ENCODE peak calls at places on chromosomes 11 and 22, in four cellular contexts. O is stimulated activated naive CD4-positive, alpha-beta T cell; U is kidney tubule cell; V is iris pigment epithelial cell. E is an unnamed sample.

GRCh38 chr11:94405062-94405461 is 3.8 kb upstream of the GPR83 start:
- DNase-seq in V (no peak), U (no peak), O (no peak), E (no peak)

GRCh38 chr22:34845391-34845790 is 220.6 kb upstream of the ISX start:
- DNase-seq in O (no peak), U (peak), V (no peak), E (no peak)

GRCh38 chr11:61293869-61294716 is 1.0 kb downstream of the VWCE start:
- DNase-seq in V (peak), O (no peak), U (peak), E (peak)

GRCh38 chr11:46736146-46736545 is 17.1 kb downstream of the F2 start:
- DNase-seq in O (no peak), V (no peak), U (no peak), E (no peak)

GRCh38 chr11:120267319-120267718 is 27.4 kb downstream of the POU2F3 start:
- DNase-seq in U (no peak), O (no peak), V (no peak), E (no peak)

GRCh38 chr11:70826541-70826943 is 425.8 kb downstream of the SHANK2 start:
- DNase-seq in U (no peak), V (no peak), O (no peak), E (no peak)

GRCh38 chr11:126487711-126488110 is 132.2 kb downstream of the ST3GAL4 start:
- DNase-seq in O (no peak), V (no peak), U (no peak), E (no peak)

GRCh38 chr11:134034496-134035381 is 34.1 kb upstream of the JAM3 start:
- DNase-seq in U (no peak), O (no peak), V (no peak), E (peak)

GRCh38 chr11:43579171-43579918 is 101.2 kb upstream of the HSD17B12 start:
- DNase-seq in V (peak), O (no peak), U (peak), E (no peak)

GRCh38 chr11:118889796-118890195 is 6.1 kb downstream of the CXCR5 start:
- DNase-seq in V (peak), O (no peak), U (peak), E (no peak)

GRCh38 chr11:41281131-41281742 is 178.2 kb downstream of the LRRC4C start:
- DNase-seq in V (peak), U (peak), O (no peak), E (no peak)

GRCh38 chr11:25981998-25982397 is 349.9 kb upstream of the ANO3 start:
- DNase-seq in O (no peak), U (peak), V (peak), E (no peak)

GRCh38 chr11:69968407-69969347 is 109.4 kb upstream of the ANO1 start:
- DNase-seq in U (no peak), O (no peak), V (no peak), E (no peak)

GRCh38 chr11:128462189-128462588 is 125.2 kb downstream of the ETS1 start:
- DNase-seq in U (no peak), O (no peak), V (no peak), E (no peak)

GRCh38 chr22:26979294-26979693 is 321.9 kb downstream of the MIAT start:
- DNase-seq in U (no peak), O (no peak), V (no peak), E (no peak)

GRCh38 chr11:65745049-65745448 is 24.5 kb upstream of the RNASEH2C start:
- DNase-seq in U (no peak), O (no peak), V (no peak), E (no peak)

GRCh38 chr11:73257342-73258103 is 14.6 kb upstream of the P2RY6 start:
- DNase-seq in U (peak), O (no peak), V (peak), E (no peak)

GRCh38 chr11:44223261-44223660 is 86.7 kb downstream of the ALX4 start:
- DNase-seq in V (no peak), O (no peak), U (no peak), E (no peak)

GRCh38 chr22:48180631-48181030 is 1418.2 kb downstream of the TBC1D22A start:
- DNase-seq in V (no peak), O (no peak), U (no peak), E (no peak)

GRCh38 chr11:120039031-120039430 is 98.9 kb downstream of the TRIM29 start:
- DNase-seq in V (no peak), O (no peak), U (no peak), E (no peak)

GRCh38 chr11:65811764-65812475 is 21.8 kb upstream of the SNX32 start:
- DNase-seq in U (no peak), V (no peak), O (no peak), E (no peak)

GRCh38 chr11:123616505-123617198 is 37.8 kb downstream of the SCN3B start:
- DNase-seq in V (peak), U (no peak), O (no peak), E (no peak)

GRCh38 chr11:121246021-121246768 is 46.4 kb upstream of the SC5D start:
- DNase-seq in O (no peak), U (no peak), V (no peak), E (no peak)

GRCh38 chr22:30701872-30702271 is 7.2 kb downstream of the OSBP2 start:
- DNase-seq in V (peak), O (no peak), U (peak), E (no peak)

GRCh38 chr11:130837194-130837593 is 79.1 kb downstream of the SNX19 start:
- DNase-seq in O (no peak), V (no peak), U (no peak), E (no peak)

GRCh38 chr11:88016392-88017020 is 158.7 kb downstream of the RAB38 start:
- DNase-seq in U (peak), O (peak), V (peak), E (peak)

GRCh38 chr22:30301995-30302809 is 12.9 kb upstream of the CASTOR1 start:
- DNase-seq in U (peak), V (peak), O (no peak), E (peak)

GRCh38 chr11:68997124-68997994 is 15.7 kb downstream of the MRGPRF start:
- DNase-seq in U (no peak), V (no peak), O (no peak), E (no peak)

GRCh38 chr22:50482107-50483074 is 1.0 kb downstream of the ADM2 start:
- DNase-seq in O (no peak), V (no peak), U (no peak), E (no peak)

GRCh38 chr11:119828011-119828410 is 99.0 kb upstream of the NECTIN1 start:
- DNase-seq in O (no peak), U (no peak), V (no peak), E (no peak)

GRCh38 chr11:103696130-103696529 is 340.3 kb upstream of the DDI1 start:
- DNase-seq in O (no peak), V (no peak), U (no peak), E (no peak)

GRCh38 chr11:61888043-61888442 is 3.3 kb downstream of the FADS3 start:
- DNase-seq in O (no peak), U (peak), V (peak), E (no peak)

GRCh38 chr11:86902345-86902744 is 52.9 kb downstream of the FZD4 start:
- DNase-seq in U (no peak), O (no peak), V (no peak), E (no peak)

GRCh38 chr11:15793032-15793996 is 563.0 kb downstream of the SOX6 start:
- DNase-seq in O (no peak), U (peak), V (peak), E (no peak)

GRCh38 chr11:124586247-124586860 is 16.6 kb downstream of the OR8A1 start:
- DNase-seq in V (peak), O (no peak), U (peak), E (peak)

GRCh38 chr11:61803889-61804647 is 11.4 kb downstream of the FEN1 start:
- DNase-seq in V (no peak), O (no peak), U (no peak), E (no peak)

GRCh38 chr11:27722117-27722844 is 22.0 kb upstream of the BDNF start:
- DNase-seq in U (peak), O (no peak), V (peak), E (no peak)

E was measured in GF-D8.